ENCODE peak calls at places on chromosomes 11 and 22, in four cellular contexts. J is NCI-H2081, K is dorsolateral prefrontal cortex, M is lung microvascular endothelial cell. Z is an unnamed sample.

GRCh38 chr11:74971424-74971823 is 17.3 kb upstream of the NEU3 start:
- DNase-seq in J (no peak), K (no peak), M (no peak), Z (no peak)

GRCh38 chr11:110679323-110679980 is 32.8 kb downstream of the ARHGAP20 start:
- DNase-seq in J (no peak), K (no peak), M (no peak), Z (no peak)

GRCh38 chr22:44097263-44098020 is 73.3 kb downstream of the PARVB start:
- DNase-seq in J (no peak), K (no peak), M (no peak), Z (no peak)

GRCh38 chr11:111574373-111575230 is 27.6 kb upstream of the SIK2 start:
- DNase-seq in J (peak; percentile 15), K (no peak), M (no peak), Z (no peak)

GRCh38 chr11:93718057-93718563 is 23.2 kb downstream of the TAF1D start:
- DNase-seq in J (no peak), K (no peak), M (peak; percentile 88), Z (peak; percentile 69)

GRCh38 chr22:19665784-19666662 is 48.3 kb upstream of the SEPTIN5 start:
- DNase-seq in J (no peak), K (no peak), M (no peak), Z (no peak)

GRCh38 chr22:28064941-28065340 is 145.9 kb upstream of the PITPNB start:
- DNase-seq in J (no peak), K (no peak), M (no peak), Z (no peak)

GRCh38 chr22:42520663-42521546 is 1.3 kb upstream of the RRP7A start:
- DNase-seq in J (no peak), K (no peak), M (no peak), Z (no peak)

GRCh38 chr11:99020324-99021225 is at the start of gene CNTN5:
- DNase-seq in J (peak; percentile 87), K (peak; percentile 18), M (peak; percentile 15), Z (peak; percentile 84)

GRCh38 chr11:2862950-2863618 is 22.5 kb downstream of the CDKN1C start:
- DNase-seq in J (no peak), K (no peak), M (no peak), Z (peak; percentile 51)

GRCh38 chr22:22769434-22770279 is 118.0 kb upstream of the IGLL5 start:
- DNase-seq in J (no peak), K (no peak), M (no peak), Z (no peak)

GRCh38 chr22:40401981-40402406 is 31.6 kb downstream of the SGSM3 start:
- DNase-seq in J (no peak), K (no peak), M (no peak), Z (no peak)

GRCh38 chr11:46134540-46134939 is 13.3 kb upstream of the PHF21A start:
- DNase-seq in J (no peak), K (no peak), M (no peak), Z (peak; percentile 78)

GRCh38 chr11:71251159-71251721 is 1.1 kb downstream of the SHANK2 start:
- DNase-seq in J (no peak), K (no peak), M (no peak), Z (no peak)

GRCh38 chr11:83823461-83824025 is 537.4 kb upstream of the CCDC90B start:
- DNase-seq in J (no peak), K (no peak), M (no peak), Z (no peak)

GRCh38 chr11:126480015-126480409 is 124.5 kb downstream of the ST3GAL4 start:
- DNase-seq in J (no peak), K (no peak), M (no peak), Z (no peak)

GRCh38 chr11:126997641-126998040 is 2.9 kb downstream of the KIRREL3 start:
- DNase-seq in J (no peak), K (peak; percentile 48), M (no peak), Z (no peak)

GRCh38 chr11:10042699-10043098 is 251.3 kb downstream of the SBF2 start:
- DNase-seq in J (no peak), K (no peak), M (no peak), Z (no peak)

GRCh38 chr11:133163463-133164419 is 368.6 kb downstream of the OPCML start:
- DNase-seq in J (peak; percentile 74), K (peak; percentile 37), M (peak; percentile 52), Z (peak; percentile 73)

GRCh38 chr11:112770017-112770416 is 191.2 kb upstream of the NCAM1 start:
- DNase-seq in J (no peak), K (no peak), M (no peak), Z (no peak)

GRCh38 chr22:22143448-22143847 is 101.1 kb upstream of the VPREB1 start:
- DNase-seq in J (no peak), K (no peak), M (no peak), Z (no peak)

GRCh38 chr11:1948389-1948788 is 1.3 kb downstream of the MRPL23 start:
- DNase-seq in J (no peak), K (no peak), M (no peak), Z (no peak)

GRCh38 chr11:114977596-114977995 is 299.3 kb downstream of the NXPE2 start:
- DNase-seq in J (no peak), K (no peak), M (no peak), Z (no peak)

GRCh38 chr11:12094872-12095800 is 15.3 kb upstream of the MICAL2 start:
- DNase-seq in J (peak; percentile 39), K (no peak), M (no peak), Z (peak; percentile 37)

GRCh38 chr11:17778352-17778751 is 43.8 kb downstream of the KCNC1 start:
- DNase-seq in J (no peak), K (no peak), M (no peak), Z (no peak)

GRCh38 chr11:39745401-39745800 is 1714.1 kb downstream of the LRRC4C start:
- DNase-seq in J (no peak), K (no peak), M (no peak), Z (no peak)

GRCh38 chr22:26852176-26852575 is 194.8 kb downstream of the MIAT start:
- DNase-seq in J (no peak), K (no peak), M (no peak), Z (peak; percentile 75)

GRCh38 chr11:112163875-112164521 is at the start of gene IL18:
- DNase-seq in J (no peak), K (no peak), M (no peak), Z (peak; percentile 56)

GRCh38 chr22:43821606-43822425 is 9.7 kb upstream of the EFCAB6 start:
- DNase-seq in J (no peak), K (no peak), M (no peak), Z (no peak)

GRCh38 chr11:9535189-9535781 is 38.2 kb upstream of the WEE1 start:
- DNase-seq in J (peak; percentile 26), K (peak; percentile 14), M (peak; percentile 77), Z (peak; percentile 88)

GRCh38 chr11:133844217-133844616 is 1.1 kb downstream of the SPATA19 start:
- DNase-seq in J (peak; percentile 48), K (no peak), M (no peak), Z (no peak)

GRCh38 chr22:38180841-38181452 is 683 bp downstream of the PLA2G6 start:
- DNase-seq in J (no peak), K (no peak), M (peak; percentile 87), Z (peak; percentile 53)

GRCh38 chr11:12496181-12497025 is 119.0 kb downstream of the PARVA start:
- DNase-seq in J (no peak), K (no peak), M (no peak), Z (peak; percentile 84)

GRCh38 chr11:6968816-6969215 is 42.6 kb downstream of the ZNF215 start:
- DNase-seq in J (no peak), K (no peak), M (no peak), Z (no peak)

GRCh38 chr22:45098056-45098455 is 65.7 kb upstream of the NUP50 start:
- DNase-seq in J (no peak), K (no peak), M (no peak), Z (no peak)

GRCh38 chr11:40924915-40925314 is 534.5 kb downstream of the LRRC4C start:
- DNase-seq in J (peak; percentile 24), K (no peak), M (no peak), Z (peak; percentile 18)

GRCh38 chr11:7522546-7522945 is 8.7 kb downstream of the PPFIBP2 start:
- DNase-seq in J (no peak), K (no peak), M (no peak), Z (no peak)

GRCh38 chr11:86244522-86245368 is at the start of gene EED:
- DNase-seq in J (peak; percentile 94), K (peak; percentile 95), M (peak; percentile 97), Z (peak; percentile 99)

GRCh38 chr11:2813141-2813908 is 72.2 kb downstream of the CDKN1C start:
- DNase-seq in J (no peak), K (no peak), M (no peak), Z (no peak)

Z was measured in mesendoderm.